ENCODE peak calls at places on chromosome 2, in ten cellular contexts. X, J, B, U, D, Z, N, R, P and C are unnamed samples.

GRCh38 chr2:226073496-226073895 is 674.0 kb downstream of the NYAP2 start:
- DNase-seq in D (no peak), N (no peak), Z (no peak), P (no peak), X (no peak), J (peak), R (no peak), B (no peak), U (no peak), C (no peak)

GRCh38 chr2:168397629-168398028 is 58.4 kb upstream of the CERS6 start:
- DNase-seq in P (no peak), U (no peak), N (no peak), R (no peak), X (no peak), J (peak), Z (no peak), D (peak), B (no peak), C (peak)

GRCh38 chr2:92074549-92074898 is 2796.7 kb upstream of the TEKT4 start:
- DNase-seq in P (no peak), Z (no peak), X (peak), J (no peak), D (no peak), B (no peak), N (no peak), U (no peak), R (no peak), C (no peak)

GRCh38 chr2:173355132-173355865 is 627 bp downstream of the CDCA7 start:
- DNase-seq in U (peak), D (peak), N (peak), R (peak), B (peak), P (peak), X (peak), Z (peak), J (peak), C (peak)

GRCh38 chr2:64123740-64124139 is 20.5 kb downstream of the PELI1 start:
- DNase-seq in R (no peak), D (no peak), B (no peak), N (no peak), U (no peak), X (no peak), P (no peak), J (no peak), Z (no peak), C (no peak)

GRCh38 chr2:97871096-97871780 is 124.5 kb downstream of the TMEM131 start:
- DNase-seq in Z (no peak), X (no peak), B (no peak), U (no peak), R (no peak), D (peak), J (peak), P (no peak), N (no peak), C (peak)

GRCh38 chr2:20582600-20583221 is 68.2 kb downstream of the HS1BP3 start:
- DNase-seq in N (no peak), D (no peak), X (no peak), J (no peak), R (no peak), P (no peak), B (no peak), U (no peak), Z (no peak), C (no peak)

GRCh38 chr2:195319112-195319460 is 337.9 kb upstream of the SLC39A10 start:
- DNase-seq in Z (no peak), P (no peak), X (no peak), N (no peak), U (peak), D (peak), B (no peak), R (no peak), J (peak), C (peak)

GRCh38 chr2:134575888-134576287 is 142.9 kb downstream of the TMEM163 start:
- DNase-seq in B (no peak), D (no peak), R (no peak), X (no peak), U (no peak), J (no peak), P (no peak), N (no peak), Z (no peak), C (no peak)

GRCh38 chr2:101151859-101152194 is 645 bp upstream of the TBC1D8 start:
- DNase-seq in P (peak), U (no peak), X (no peak), R (peak), Z (no peak), J (no peak), D (no peak), B (no peak), N (no peak), C (peak)

GRCh38 chr2:96356889-96357288 is 21.3 kb downstream of the NCAPH start:
- DNase-seq in U (no peak), J (no peak), B (no peak), P (no peak), R (no peak), Z (no peak), D (no peak), X (no peak), N (no peak), C (no peak)